ENCODE peak calls at places on chromosomes 4 and X, in seven cellular contexts. C is colonic mucosa, X is fibroblast of lung, W is spleen, B is cardiac muscle cell, N is SJSA1, S is GM23248. H is an unnamed sample. For H3K4me1 and H3K9me3, the result is how much of the 10 kb centered on the place peaks cover.

GRCh38 chrX:72269671-72270251 is 7.3 kb downstream of the RPS4X start:
- DNase-seq in X (peak), N (peak), B (peak), S (peak), W (no peak), C (no peak), H (no peak)

GRCh38 chrX:14903891-14904290 is 30.7 kb downstream of the MOSPD2 start:
- DNase-seq in N (no peak), C (no peak), B (no peak), W (no peak), X (no peak), S (peak), H (no peak)

GRCh38 chr4:4770610-4771009 is 88.9 kb upstream of the MSX1 start:
- DNase-seq in W (no peak), X (no peak), N (no peak), B (no peak), C (no peak), S (no peak), H (no peak)

GRCh38 chr4:143486314-143486713 is 27.2 kb upstream of the SMARCA5 start:
- DNase-seq in B (no peak), N (no peak), X (no peak), C (no peak), W (no peak), S (no peak), H (no peak)

GRCh38 chrX:119429471-119429870 is 30.3 kb downstream of the SLC25A43 start:
- DNase-seq in S (peak), N (no peak), X (no peak), B (peak), C (no peak), W (no peak), H (no peak)

GRCh38 chr4:42654606-42655005 is 2.3 kb downstream of the ATP8A1 start:
- DNase-seq in X (peak), W (no peak), S (peak), N (no peak), B (peak), C (no peak), H (no peak)

GRCh38 chr4:147371661-147372060 is 109.2 kb upstream of the EDNRA start:
- DNase-seq in X (no peak), C (no peak), W (no peak), B (peak), N (no peak), S (peak), H (no peak)

GRCh38 chr4:89290727-89291126 is 16.9 kb downstream of the GPRIN3 start:
- DNase-seq in W (no peak), N (no peak), C (no peak), S (no peak), X (no peak), B (no peak), H (no peak)

GRCh38 chr4:83393908-83394307 is 59.3 kb upstream of the HPSE start:
- DNase-seq in S (no peak), N (no peak), B (no peak), C (no peak), X (no peak), W (no peak), H (no peak)

GRCh38 chr4:151459380-151459779 is 50.4 kb downstream of the FHIP1A start:
- DNase-seq in S (no peak), B (no peak), W (no peak), X (no peak), N (no peak), C (no peak), H (no peak)

GRCh38 chr4:165332502-165332901 is 5.0 kb downstream of the MSMO1 start:
- DNase-seq in C (no peak), W (no peak), S (no peak), N (no peak), B (no peak), X (no peak), H (no peak)
- H3K4me3 ChIP-seq in C (no peak), W (no peak), S (no peak), N (no peak), B (peak), X (peak), H (no peak)

GRCh38 chr4:173289351-173289725 is 44.8 kb downstream of the HMGB2 start:
- DNase-seq in X (no peak), S (no peak), B (peak), W (no peak), C (no peak), N (no peak), H (no peak)

GRCh38 chr4:173288698-173289350 is 45.3 kb downstream of the HMGB2 start:
- DNase-seq in S (peak), C (no peak), B (peak), X (no peak), N (no peak), W (no peak), H (no peak)

GRCh38 chr4:173293663-173294062 is 40.5 kb downstream of the HMGB2 start:
- DNase-seq in C (no peak), B (no peak), S (no peak), N (no peak), W (no peak), X (no peak), H (no peak)

DNA sequence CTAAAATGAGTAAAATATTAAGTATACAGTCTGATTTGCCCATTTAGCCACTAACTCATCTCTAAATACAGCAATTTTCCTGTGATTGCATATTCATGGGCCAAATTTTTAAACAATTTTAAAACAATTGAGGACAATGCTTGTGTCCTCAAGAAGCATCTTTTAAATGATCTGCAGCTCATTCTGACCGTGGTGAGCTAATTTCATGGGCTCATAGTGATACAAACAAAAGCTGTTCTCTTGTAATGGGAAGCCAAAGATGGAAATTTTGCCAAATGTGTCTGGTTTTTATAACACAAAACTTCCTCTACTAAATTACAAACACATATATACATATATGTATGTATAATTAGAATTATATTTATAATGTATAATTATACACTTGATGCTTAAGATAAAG is 39.7 kb downstream of the HMGB2 start:
- DNase-seq in W (no peak), B (no peak), X (no peak), C (no peak), S (no peak), N (no peak), H (no peak)
- H3K4me1 ChIP-seq in W (under half), B (under half), X (under half), C (under half), S (under half), N (under half), H (under half)

DNA sequence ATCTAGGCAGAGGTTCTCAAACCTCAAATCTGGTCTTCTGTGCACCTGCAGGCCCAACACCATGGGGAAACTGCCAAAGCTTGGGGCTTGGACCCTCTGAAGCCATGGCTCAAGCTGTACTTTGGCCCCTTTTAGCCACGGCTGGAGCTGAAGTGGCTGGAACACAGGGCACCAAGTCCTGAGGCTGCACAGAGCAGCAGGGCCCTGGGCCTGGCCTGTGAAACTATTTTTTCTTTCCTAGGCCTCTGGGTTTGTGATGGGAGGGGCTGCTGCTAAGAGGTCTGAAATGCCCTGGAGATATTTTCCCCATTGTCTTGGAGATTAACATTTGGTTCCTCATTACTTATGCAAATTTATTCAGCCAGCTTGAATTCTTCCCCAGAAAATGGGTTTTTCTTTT is 18.3 kb upstream of the PI4K2B start:
- DNase-seq in X (no peak), N (no peak), S (no peak), B (no peak), C (no peak), W (no peak), H (no peak)
- H3K9me3 ChIP-seq in X (under half), N (under half), S (under half), B (under half), C (under half), W (under half), H (under half)

DNA sequence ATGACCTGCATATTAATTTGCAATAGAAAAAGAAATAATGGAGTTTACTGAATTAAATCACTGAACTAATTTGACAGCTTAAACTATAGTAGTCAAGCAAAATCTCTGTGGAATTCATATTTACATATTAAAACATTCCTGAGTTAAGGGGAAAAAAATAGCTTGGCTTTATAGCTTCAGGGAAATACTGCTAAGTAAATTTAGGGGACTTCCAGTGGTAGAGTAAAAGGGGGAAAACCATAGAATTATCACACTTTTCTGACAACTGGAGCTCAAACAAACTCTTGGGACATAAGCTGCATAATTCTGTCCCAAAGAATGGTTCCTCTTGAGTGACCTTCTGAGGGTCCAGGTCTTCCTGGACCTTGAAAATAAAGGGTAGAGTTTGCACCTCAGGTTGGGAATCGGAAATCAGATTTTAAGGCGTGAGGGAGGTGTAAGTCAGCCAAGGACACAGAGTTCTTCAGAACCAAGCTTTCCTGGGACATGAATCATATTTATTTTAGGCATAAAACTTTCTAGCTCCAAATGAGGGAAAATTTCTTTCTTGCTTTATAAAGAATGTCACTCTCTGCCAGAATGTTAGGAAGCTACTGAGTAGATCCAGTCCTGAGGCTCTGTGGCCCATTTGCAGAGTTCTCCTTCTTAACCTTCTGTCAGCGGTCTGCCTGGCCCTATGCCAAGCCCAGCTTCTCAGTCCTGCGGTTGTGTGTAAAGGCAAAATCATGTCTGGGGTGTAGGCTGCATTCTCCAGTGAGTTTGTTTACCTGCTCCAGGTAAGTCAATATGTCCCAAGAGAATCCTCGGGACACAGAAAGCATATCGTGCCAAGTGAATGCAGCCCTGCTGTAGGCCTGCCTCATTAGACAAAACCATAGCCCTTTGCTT is 28.9 kb upstream of the CCNI start:
- DNase-seq in W (no peak), N (no peak), X (peak), C (peak), S (peak), B (peak), H (no peak)
- H3K4me3 ChIP-seq in W (no peak), N (no peak), X (no peak), C (no peak), S (no peak), B (no peak), H (no peak)

DNA sequence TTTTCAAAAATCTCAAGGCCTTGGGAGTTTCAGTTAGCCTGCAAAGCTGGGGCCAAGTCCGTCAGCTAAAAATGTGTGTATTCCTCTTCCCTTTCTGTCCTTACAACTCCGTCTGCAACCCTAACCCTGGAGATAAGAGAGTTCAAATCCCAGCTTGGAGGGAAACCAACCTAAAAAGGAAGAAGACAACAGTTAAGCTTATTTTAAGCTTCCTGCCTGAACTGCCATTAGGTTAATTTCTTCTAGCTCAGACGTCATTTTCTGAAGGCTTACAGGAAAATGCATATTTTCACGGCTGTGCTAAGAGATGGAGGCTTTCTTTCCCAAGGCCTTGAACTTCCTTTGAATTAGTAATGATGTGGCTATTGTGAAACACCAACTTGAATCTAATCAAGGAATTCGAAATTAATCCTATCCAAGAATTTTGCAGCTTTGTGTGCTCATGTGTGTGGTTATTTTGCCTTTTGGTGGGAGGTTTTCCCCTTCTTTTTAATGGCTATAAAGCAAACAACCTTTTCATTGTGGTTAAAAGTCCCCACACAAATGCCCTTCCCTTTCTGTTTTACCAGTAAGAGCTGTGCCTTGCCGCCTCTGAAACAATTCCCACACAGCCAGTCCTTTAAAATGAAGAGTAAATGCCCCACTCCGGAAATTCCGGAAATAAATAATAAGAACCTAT is 103.5 kb downstream of the IRF2 start:
- DNase-seq in N (no peak), C (no peak), B (peak), W (no peak), X (peak), S (peak), H (no peak)
- H3K4me1 ChIP-seq in N (under half), C (under half), B (under half), W (under half), X (under half), S (under half), H (under half)

GRCh38 chr4:102734591-102735385 is 26.0 kb downstream of the MANBA start:
- DNase-seq in N (no peak), W (no peak), S (peak), B (no peak), X (peak), C (no peak), H (no peak)

GRCh38 chr4:102732678-102733445 is 27.9 kb downstream of the MANBA start:
- DNase-seq in N (no peak), C (no peak), X (no peak), B (no peak), S (no peak), W (no peak), H (no peak)

GRCh38 chr4:102734116-102734515 is 26.7 kb downstream of the MANBA start:
- DNase-seq in C (no peak), N (no peak), W (no peak), B (no peak), S (no peak), X (no peak), H (no peak)

GRCh38 chr4:102735578-102735977 is 25.2 kb downstream of the MANBA start:
- DNase-seq in N (no peak), C (no peak), W (no peak), B (no peak), S (no peak), X (no peak), H (no peak)

GRCh38 chr4:102736636-102737549 is 23.9 kb downstream of the MANBA start:
- DNase-seq in C (no peak), S (no peak), N (no peak), W (no peak), X (no peak), B (no peak), H (no peak)
- H3K9me3 ChIP-seq in C (under half), S (under half), N (under half), W (under half), X (under half), B (under half), H (under half)

GRCh38 chr4:6200011-6200921 is at the start of gene JAKMIP1:
- DNase-seq in S (peak), C (peak), W (peak), X (peak), B (peak), N (peak), H (no peak)

GRCh38 chr4:6199344-6199921 is 916 bp downstream of the JAKMIP1 start:
- DNase-seq in C (no peak), B (no peak), W (no peak), S (no peak), X (no peak), N (no peak), H (no peak)

GRCh38 chr4:6197433-6198174 is 2.7 kb downstream of the JAKMIP1 start:
- DNase-seq in N (no peak), C (no peak), B (no peak), X (no peak), S (no peak), W (peak), H (no peak)

GRCh38 chr4:6198278-6198677 is 2.1 kb downstream of the JAKMIP1 start:
- DNase-seq in S (no peak), B (no peak), N (no peak), X (no peak), C (no peak), W (peak), H (no peak)

GRCh38 chr4:6198768-6199343 is 1.5 kb downstream of the JAKMIP1 start:
- DNase-seq in B (peak), X (peak), W (peak), C (no peak), N (no peak), S (no peak), H (peak)
- H3K4me3 ChIP-seq in B (peak), X (no peak), W (peak), C (no peak), N (no peak), S (no peak), H (peak)